ENCODE peak calls at places on chromosomes 12 and 14, in six cellular contexts. One of them, this sample, is unnamed.
A peak's percentile ranks its signal among the peaks of the same experiment; 100 is the strongest.

GRCh38 chr14:73223049-73223448 is 14.3 kb upstream of the PAPLN start:
- DNase-seq in IMR-90: no peak
- DNase-seq in upper lobe of right lung: no peak
- DNase-seq in gastrocnemius medialis: no peak
- DNase-seq in A549: no peak
- DNase-seq in left lung: no peak
- DNase-seq in this sample: no peak

GRCh38 chr14:67602995-67603545 is 3.0 kb upstream of the PIGH start:
- DNase-seq in IMR-90: no peak
- DNase-seq in upper lobe of right lung: no peak
- DNase-seq in gastrocnemius medialis: no peak
- DNase-seq in A549: no peak
- DNase-seq in left lung: no peak
- DNase-seq in this sample: no peak

GRCh38 chr14:36583242-36584166 is 1.1 kb upstream of the NKX2-8 start:
- DNase-seq in IMR-90: no peak
- DNase-seq in upper lobe of right lung: no peak
- DNase-seq in gastrocnemius medialis: no peak
- DNase-seq in A549: no peak
- DNase-seq in left lung: no peak
- DNase-seq in this sample: no peak

GRCh38 chr12:19223018-19223417 is 93.5 kb downstream of the PLEKHA5 start:
- DNase-seq in IMR-90: no peak
- DNase-seq in upper lobe of right lung: no peak
- DNase-seq in gastrocnemius medialis: no peak
- DNase-seq in A549: peak; percentile 41
- DNase-seq in left lung: no peak
- DNase-seq in this sample: no peak

GRCh38 chr14:53295985-53296582 is 143.0 kb upstream of the DDHD1 start:
- DNase-seq in IMR-90: peak; percentile 45
- DNase-seq in upper lobe of right lung: no peak
- DNase-seq in gastrocnemius medialis: no peak
- DNase-seq in A549: peak; percentile 9
- DNase-seq in left lung: no peak
- DNase-seq in this sample: no peak

GRCh38 chr12:50017047-50017446 is 8.2 kb downstream of the RACGAP1 start:
- DNase-seq in IMR-90: peak; percentile 93
- DNase-seq in upper lobe of right lung: no peak
- DNase-seq in gastrocnemius medialis: peak; percentile 44
- DNase-seq in A549: no peak
- DNase-seq in left lung: peak; percentile 78
- DNase-seq in this sample: peak; percentile 85

GRCh38 chr12:67909681-67910080 is 79.6 kb upstream of the IFNG-AS1 start:
- DNase-seq in IMR-90: peak; percentile 16
- DNase-seq in upper lobe of right lung: no peak
- DNase-seq in gastrocnemius medialis: no peak
- DNase-seq in A549: no peak
- DNase-seq in left lung: no peak
- DNase-seq in this sample: no peak

GRCh38 chr12:30126944-30127343 is 343.2 kb upstream of the TMTC1 start:
- DNase-seq in IMR-90: no peak
- DNase-seq in upper lobe of right lung: no peak
- DNase-seq in gastrocnemius medialis: no peak
- DNase-seq in A549: no peak
- DNase-seq in left lung: no peak
- DNase-seq in this sample: no peak

GRCh38 chr12:50186667-50187066 is 19.5 kb upstream of the CERS5 start:
- DNase-seq in IMR-90: peak; percentile 54
- DNase-seq in upper lobe of right lung: no peak
- DNase-seq in gastrocnemius medialis: no peak
- DNase-seq in A549: no peak
- DNase-seq in left lung: no peak
- DNase-seq in this sample: no peak

GRCh38 chr14:64682173-64682710 is 22.0 kb upstream of the PLEKHG3 start:
- DNase-seq in IMR-90: peak; percentile 38
- DNase-seq in upper lobe of right lung: peak; percentile 76
- DNase-seq in gastrocnemius medialis: peak; percentile 33
- DNase-seq in A549: no peak
- DNase-seq in left lung: peak; percentile 57
- DNase-seq in this sample: peak; percentile 67

GRCh38 chr12:104426926-104427546 is 29.7 kb upstream of the CHST11 start:
- DNase-seq in IMR-90: peak; percentile 70
- DNase-seq in upper lobe of right lung: no peak
- DNase-seq in gastrocnemius medialis: no peak
- DNase-seq in A549: no peak
- DNase-seq in left lung: no peak
- DNase-seq in this sample: no peak

GRCh38 chr12:55966408-55967281 is at the start of gene CDK2:
- DNase-seq in IMR-90: peak; percentile 65
- DNase-seq in upper lobe of right lung: peak; percentile 95
- DNase-seq in gastrocnemius medialis: peak; percentile 88
- DNase-seq in A549: peak; percentile 92
- DNase-seq in left lung: peak; percentile 92
- DNase-seq in this sample: peak; percentile 97

GRCh38 chr12:122420471-122421262 is 1.8 kb downstream of the CLIP1 start:
- DNase-seq in IMR-90: no peak
- DNase-seq in upper lobe of right lung: no peak
- DNase-seq in gastrocnemius medialis: no peak
- DNase-seq in A549: no peak
- DNase-seq in left lung: no peak
- DNase-seq in this sample: no peak

DNA sequence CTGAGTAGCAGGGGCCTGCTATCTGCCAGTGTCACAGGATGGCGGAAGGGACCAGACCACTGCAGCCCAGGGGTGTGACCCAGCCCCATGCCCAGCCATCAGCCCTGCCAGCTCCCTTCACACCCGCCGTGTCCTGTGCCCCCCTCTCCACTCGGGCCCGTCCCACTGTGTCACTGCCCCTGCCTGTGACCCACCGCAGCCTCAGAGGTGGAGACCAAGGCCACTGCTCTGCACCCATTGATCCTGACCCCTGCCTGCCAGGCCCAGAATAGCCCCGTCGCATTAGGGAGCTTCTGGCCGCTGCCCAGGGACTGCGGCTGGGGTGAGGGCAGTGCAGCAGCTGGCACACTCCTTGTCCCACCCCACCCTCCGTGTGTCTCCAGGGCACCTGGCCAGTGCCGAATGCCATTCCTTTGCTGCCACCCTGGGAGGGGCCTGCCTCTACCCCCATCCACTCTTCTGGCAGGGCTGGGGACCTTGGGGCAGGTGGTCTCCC is 2.1 kb upstream of the CRIP2 start:
- DNase-seq in IMR-90: no peak
- DNase-seq in upper lobe of right lung: no peak
- DNase-seq in gastrocnemius medialis: no peak
- DNase-seq in A549: no peak
- DNase-seq in left lung: peak; percentile 74
- DNase-seq in this sample: no peak
- H3K27ac ChIP-seq in IMR-90: no peak overlapping the region
- H3K27ac ChIP-seq in upper lobe of right lung: peak overlapping the region; percentile 73
- H3K27ac ChIP-seq in gastrocnemius medialis: no peak overlapping the region
- H3K27ac ChIP-seq in A549: peak overlapping the region; percentile 84
- H3K27ac ChIP-seq in left lung: peak overlapping the region; percentile 84
- H3K27ac ChIP-seq in this sample: peak overlapping the region; percentile 96

GRCh38 chr14:89418452-89418851 is 1.4 kb upstream of the FOXN3 start:
- DNase-seq in IMR-90: no peak
- DNase-seq in upper lobe of right lung: no peak
- DNase-seq in gastrocnemius medialis: peak; percentile 46
- DNase-seq in A549: no peak
- DNase-seq in left lung: no peak
- DNase-seq in this sample: no peak
- H3K27ac ChIP-seq in IMR-90: no peak overlapping the region
- H3K27ac ChIP-seq in upper lobe of right lung: peak overlapping the region; percentile 92
- H3K27ac ChIP-seq in gastrocnemius medialis: peak overlapping the region; percentile 87
- H3K27ac ChIP-seq in A549: no peak overlapping the region
- H3K27ac ChIP-seq in left lung: no peak overlapping the region
- H3K27ac ChIP-seq in this sample: peak overlapping the region; percentile 84

GRCh38 chr12:71702590-71702989 is 16.7 kb downstream of the TMEM19 start:
- DNase-seq in IMR-90: peak; percentile 41
- DNase-seq in upper lobe of right lung: no peak
- DNase-seq in gastrocnemius medialis: no peak
- DNase-seq in A549: no peak
- DNase-seq in left lung: no peak
- DNase-seq in this sample: no peak
- H3K27ac ChIP-seq in IMR-90: no peak overlapping the region
- H3K27ac ChIP-seq in upper lobe of right lung: no peak overlapping the region
- H3K27ac ChIP-seq in gastrocnemius medialis: no peak overlapping the region
- H3K27ac ChIP-seq in A549: no peak overlapping the region
- H3K27ac ChIP-seq in left lung: no peak overlapping the region
- H3K27ac ChIP-seq in this sample: no peak overlapping the region

GRCh38 chr14:93788557-93789365 is 476 bp upstream of the PRIMA1 start:
- DNase-seq in IMR-90: no peak
- DNase-seq in upper lobe of right lung: no peak
- DNase-seq in gastrocnemius medialis: no peak
- DNase-seq in A549: peak; percentile 74
- DNase-seq in left lung: no peak
- DNase-seq in this sample: no peak
- H3K27ac ChIP-seq in IMR-90: no peak overlapping the region
- H3K27ac ChIP-seq in upper lobe of right lung: no peak overlapping the region
- H3K27ac ChIP-seq in gastrocnemius medialis: no peak overlapping the region
- H3K27ac ChIP-seq in A549: peak overlapping the region; percentile 58
- H3K27ac ChIP-seq in left lung: no peak overlapping the region
- H3K27ac ChIP-seq in this sample: peak overlapping the region; percentile 77

GRCh38 chr12:66590276-66590675 is 88.6 kb downstream of the GRIP1 start:
- DNase-seq in IMR-90: no peak
- DNase-seq in upper lobe of right lung: no peak
- DNase-seq in gastrocnemius medialis: no peak
- DNase-seq in A549: no peak
- DNase-seq in left lung: no peak
- DNase-seq in this sample: no peak
- H3K27ac ChIP-seq in IMR-90: no peak overlapping the region
- H3K27ac ChIP-seq in upper lobe of right lung: no peak overlapping the region
- H3K27ac ChIP-seq in gastrocnemius medialis: no peak overlapping the region
- H3K27ac ChIP-seq in A549: no peak overlapping the region
- H3K27ac ChIP-seq in left lung: no peak overlapping the region
- H3K27ac ChIP-seq in this sample: no peak overlapping the region

GRCh38 chr12:79067977-79068376 is 203.4 kb downstream of the SYT1 start:
- DNase-seq in IMR-90: no peak
- DNase-seq in upper lobe of right lung: no peak
- DNase-seq in gastrocnemius medialis: no peak
- DNase-seq in A549: no peak
- DNase-seq in left lung: no peak
- DNase-seq in this sample: no peak

GRCh38 chr12:79057540-79057939 is 193.0 kb downstream of the SYT1 start:
- DNase-seq in IMR-90: no peak
- DNase-seq in upper lobe of right lung: no peak
- DNase-seq in gastrocnemius medialis: no peak
- DNase-seq in A549: no peak
- DNase-seq in left lung: no peak
- DNase-seq in this sample: no peak

GRCh38 chr12:79058342-79058741 is 193.8 kb downstream of the SYT1 start:
- DNase-seq in IMR-90: peak; percentile 46
- DNase-seq in upper lobe of right lung: no peak
- DNase-seq in gastrocnemius medialis: no peak
- DNase-seq in A549: peak; percentile 7
- DNase-seq in left lung: no peak
- DNase-seq in this sample: no peak

GRCh38 chr12:79069009-79069408 is 204.4 kb downstream of the SYT1 start:
- DNase-seq in IMR-90: no peak
- DNase-seq in upper lobe of right lung: no peak
- DNase-seq in gastrocnemius medialis: no peak
- DNase-seq in A549: no peak
- DNase-seq in left lung: no peak
- DNase-seq in this sample: no peak

GRCh38 chr12:79063258-79063657 is 198.7 kb downstream of the SYT1 start:
- DNase-seq in IMR-90: peak; percentile 37
- DNase-seq in upper lobe of right lung: no peak
- DNase-seq in gastrocnemius medialis: no peak
- DNase-seq in A549: no peak
- DNase-seq in left lung: no peak
- DNase-seq in this sample: no peak
- H3K27ac ChIP-seq in IMR-90: no peak overlapping the region
- H3K27ac ChIP-seq in upper lobe of right lung: no peak overlapping the region
- H3K27ac ChIP-seq in gastrocnemius medialis: no peak overlapping the region
- H3K27ac ChIP-seq in A549: no peak overlapping the region
- H3K27ac ChIP-seq in left lung: no peak overlapping the region
- H3K27ac ChIP-seq in this sample: no peak overlapping the region

GRCh38 chr12:54935235-54935951 is 49.2 kb downstream of the TESPA1 start:
- DNase-seq in IMR-90: peak; percentile 91
- DNase-seq in upper lobe of right lung: no peak
- DNase-seq in gastrocnemius medialis: no peak
- DNase-seq in A549: peak; percentile 86
- DNase-seq in left lung: no peak
- DNase-seq in this sample: no peak
- H3K27ac ChIP-seq in IMR-90: peak overlapping the region; percentile 68
- H3K27ac ChIP-seq in upper lobe of right lung: peak overlapping the region; percentile 65
- H3K27ac ChIP-seq in gastrocnemius medialis: no peak overlapping the region
- H3K27ac ChIP-seq in A549: peak overlapping the region; percentile 59
- H3K27ac ChIP-seq in left lung: peak overlapping the region; percentile 40
- H3K27ac ChIP-seq in this sample: peak overlapping the region; percentile 23

DNA sequence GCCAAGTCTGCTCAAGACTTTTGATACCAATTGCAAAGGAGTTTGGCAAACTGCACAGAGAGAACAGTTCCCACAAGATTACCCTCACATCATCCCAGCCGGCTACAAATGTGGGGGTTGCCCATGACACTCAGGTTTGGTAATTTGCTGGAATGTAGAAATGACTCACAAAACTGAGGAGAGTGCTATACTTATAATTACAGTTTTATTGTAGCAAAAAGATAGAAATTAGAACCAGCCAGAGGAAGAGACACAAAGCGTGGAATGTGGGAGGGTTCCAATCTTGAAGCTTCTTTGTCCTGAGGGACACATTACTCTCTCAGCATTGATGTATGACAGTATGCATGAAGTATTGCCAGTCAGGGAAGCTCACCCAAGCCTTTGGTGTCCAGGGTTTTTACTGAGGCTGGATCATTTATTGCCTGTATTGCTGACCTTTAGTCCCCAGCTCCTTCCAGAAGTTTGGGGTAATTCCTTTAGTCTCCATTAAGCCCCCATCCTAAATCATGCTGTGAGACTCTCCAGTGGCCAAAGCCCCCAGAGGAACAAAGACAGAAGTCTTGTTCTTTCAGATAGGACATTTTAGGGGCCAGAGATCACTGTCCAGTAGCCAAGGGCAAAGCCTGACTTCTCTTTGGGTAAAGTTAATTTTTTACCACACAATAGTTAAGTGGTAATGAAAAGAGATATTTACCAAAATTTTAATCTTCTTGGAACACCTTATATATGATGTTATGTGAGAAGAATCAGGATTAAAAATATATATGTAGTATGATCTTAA is 9.9 kb downstream of the TBK1 start:
- DNase-seq in IMR-90: peak; percentile 78
- DNase-seq in upper lobe of right lung: no peak
- DNase-seq in gastrocnemius medialis: no peak
- DNase-seq in A549: no peak
- DNase-seq in left lung: no peak
- DNase-seq in this sample: no peak
- H3K27ac ChIP-seq in IMR-90: no peak overlapping the region
- H3K27ac ChIP-seq in upper lobe of right lung: no peak overlapping the region
- H3K27ac ChIP-seq in gastrocnemius medialis: no peak overlapping the region
- H3K27ac ChIP-seq in A549: no peak overlapping the region
- H3K27ac ChIP-seq in left lung: no peak overlapping the region
- H3K27ac ChIP-seq in this sample: no peak overlapping the region

DNA sequence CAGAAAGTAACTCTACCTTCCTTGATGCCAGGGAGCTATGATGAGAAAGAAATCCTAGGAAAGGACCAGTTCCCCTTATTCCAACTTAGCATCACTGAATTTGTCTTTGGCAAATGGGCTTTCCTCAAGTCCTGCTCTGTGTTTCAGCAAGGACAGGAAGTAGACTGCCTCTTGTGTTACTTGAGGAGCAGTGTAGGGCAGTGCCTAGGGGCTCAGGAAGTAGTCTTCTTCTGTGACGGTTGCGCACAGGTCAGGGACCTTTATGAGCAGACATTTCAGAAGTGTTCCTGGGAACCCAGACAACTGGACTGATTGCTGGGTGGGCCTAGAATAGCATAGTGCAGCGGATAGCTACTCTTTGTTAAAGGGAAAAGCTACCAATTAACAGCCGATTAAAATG is 2.7 kb downstream of the LGALS3 start:
- DNase-seq in IMR-90: peak; percentile 22
- DNase-seq in upper lobe of right lung: no peak
- DNase-seq in gastrocnemius medialis: no peak
- DNase-seq in A549: no peak
- DNase-seq in left lung: no peak
- DNase-seq in this sample: no peak
- H3K27ac ChIP-seq in IMR-90: no peak overlapping the region
- H3K27ac ChIP-seq in upper lobe of right lung: peak overlapping the region; percentile 56
- H3K27ac ChIP-seq in gastrocnemius medialis: peak overlapping the region; percentile 81
- H3K27ac ChIP-seq in A549: no peak overlapping the region
- H3K27ac ChIP-seq in left lung: peak overlapping the region; percentile 97
- H3K27ac ChIP-seq in this sample: peak overlapping the region; percentile 3